ENCODE peak calls at places on chromosomes 3 and 15, in eight cellular contexts. B is memory B cell; P is left colon; C is NCI-H1092 treated with DMSO at 0.1 percent for 48 hours; T is NAMALWA; V is stimulated activated CD4-positive, alpha-beta T cell treated with anti-CD3 and anti-CD28 coated beads, Interleukin-2, amount 100 ng/mL, for 4 hours; K is stimulated activated CD8-positive, alpha-beta memory T cell treated with anti-CD3 and anti-CD28 coated beads, Interleukin-2, amount 100 ng/mL, for 48 hours; S is fibroblast of villous mesenchyme. N is an unnamed sample.

GRCh38 chr3:30198162-30198561 is 408.2 kb upstream of the TGFBR2 start:
- DNase-seq in B (no peak), P (no peak), C (no peak), T (no peak), V (no peak), K (no peak), S (peak), N (no peak)

GRCh38 chr15:63372018-63372705 is 9.5 kb downstream of the CA12 start:
- DNase-seq in B (no peak), P (no peak), C (no peak), T (no peak), V (no peak), K (peak), S (peak), N (no peak)

GRCh38 chr15:99536422-99537033 is 29.3 kb upstream of the MEF2A start:
- DNase-seq in B (no peak), P (no peak), C (no peak), T (no peak), V (no peak), K (no peak), S (no peak), N (no peak)

GRCh38 chr3:62446337-62446940 is 73.1 kb upstream of the FEZF2 start:
- DNase-seq in B (no peak), P (no peak), C (no peak), T (no peak), V (no peak), K (no peak), S (no peak), N (no peak)

GRCh38 chr3:14699643-14700042 is 24.7 kb downstream of the C3orf20 start:
- DNase-seq in B (no peak), P (no peak), C (no peak), T (no peak), V (no peak), K (no peak), S (peak), N (no peak)

GRCh38 chr15:40863660-40864285 is 10.3 kb downstream of the RHOV start:
- DNase-seq in B (no peak), P (no peak), C (no peak), T (no peak), V (no peak), K (no peak), S (no peak), N (no peak)

GRCh38 chr3:5787863-5788488 is 600.5 kb downstream of the EDEM1 start:
- DNase-seq in B (no peak), P (peak), C (no peak), T (no peak), V (no peak), K (no peak), S (no peak), N (no peak)

GRCh38 chr3:10528046-10528445 is 22.7 kb upstream of the ATP2B2 start:
- DNase-seq in B (no peak), P (no peak), C (no peak), T (no peak), V (no peak), K (no peak), S (no peak), N (no peak)

GRCh38 chr3:64244011-64244942 is 19.0 kb upstream of the PRICKLE2 start:
- DNase-seq in B (no peak), P (no peak), C (no peak), T (peak), V (no peak), K (no peak), S (no peak), N (no peak)

GRCh38 chr3:30751610-30752299 is 142.7 kb downstream of the GADL1 start:
- DNase-seq in B (no peak), P (no peak), C (peak), T (peak), V (peak), K (peak), S (peak), N (no peak)

GRCh38 chr3:193754719-193755118 is 161.7 kb downstream of the OPA1 start:
- DNase-seq in B (no peak), P (no peak), C (no peak), T (no peak), V (no peak), K (no peak), S (no peak), N (no peak)

GRCh38 chr15:67091073-67091965 is 25.9 kb downstream of the SMAD3 start:
- DNase-seq in B (no peak), P (peak), C (no peak), T (no peak), V (no peak), K (peak), S (peak), N (no peak)

GRCh38 chr3:138263104-138263503 is 66.5 kb downstream of the NME9 start:
- DNase-seq in B (no peak), P (no peak), C (no peak), T (no peak), V (no peak), K (no peak), S (no peak), N (no peak)

GRCh38 chr3:185195652-185196051 is 42.8 kb upstream of the C3orf70 start:
- DNase-seq in B (no peak), P (no peak), C (no peak), T (no peak), V (no peak), K (no peak), S (no peak), N (no peak)

GRCh38 chr3:152296990-152297389 is 28.3 kb downstream of the MBNL1 start:
- DNase-seq in B (no peak), P (no peak), C (no peak), T (peak), V (no peak), K (no peak), S (no peak), N (no peak)

N was measured in GM18507.